ENCODE peak calls at places on chromosomes 3 and 15, in five cellular contexts. B is CD4-positive, CD25-positive, alpha-beta regulatory T cell; V is CD8-positive, alpha-beta memory T cell; N is fibroblast of lung; I is body of pancreas. C is an unnamed sample.

GRCh38 chr3:73298243-73299183 is 237.1 kb downstream of the EBLN2 start:
- DNase-seq in N (no peak), B (no peak), I (no peak), V (no peak), C (no peak)

GRCh38 chr3:18720543-18720942 is 295.4 kb upstream of the SATB1 start:
- DNase-seq in B (no peak), I (no peak), N (no peak), V (no peak), C (no peak)

GRCh38 chr15:60172147-60172546 is 168.0 kb downstream of the FOXB1 start:
- DNase-seq in V (no peak), B (no peak), N (no peak), I (no peak), C (no peak)

GRCh38 chr3:108488631-108489030 is 21.8 kb downstream of the MYH15 start:
- DNase-seq in N (peak; percentile 43), V (no peak), I (no peak), B (no peak), C (peak; percentile 63)

GRCh38 chr3:167559922-167560321 is 86.1 kb upstream of the SERPINI2 start:
- DNase-seq in V (no peak), I (no peak), B (no peak), N (no peak), C (no peak)

GRCh38 chr3:65268411-65268810 is 580.6 kb upstream of the ADAMTS9 start:
- DNase-seq in B (no peak), V (no peak), N (no peak), I (no peak), C (no peak)

GRCh38 chr3:190385835-190386688 is 1.9 kb upstream of the CLDN16 start:
- DNase-seq in B (no peak), I (no peak), N (peak; percentile 96), V (no peak), C (peak; percentile 94)

GRCh38 chr3:19967812-19968211 is 20.9 kb downstream of the RAB5A start:
- DNase-seq in B (no peak), V (no peak), N (no peak), I (no peak), C (no peak)

GRCh38 chr3:172181936-172182708 is 142.7 kb downstream of the FNDC3B start:
- DNase-seq in B (no peak), N (peak; percentile 42), V (no peak), I (no peak), C (peak; percentile 76)

DNA sequence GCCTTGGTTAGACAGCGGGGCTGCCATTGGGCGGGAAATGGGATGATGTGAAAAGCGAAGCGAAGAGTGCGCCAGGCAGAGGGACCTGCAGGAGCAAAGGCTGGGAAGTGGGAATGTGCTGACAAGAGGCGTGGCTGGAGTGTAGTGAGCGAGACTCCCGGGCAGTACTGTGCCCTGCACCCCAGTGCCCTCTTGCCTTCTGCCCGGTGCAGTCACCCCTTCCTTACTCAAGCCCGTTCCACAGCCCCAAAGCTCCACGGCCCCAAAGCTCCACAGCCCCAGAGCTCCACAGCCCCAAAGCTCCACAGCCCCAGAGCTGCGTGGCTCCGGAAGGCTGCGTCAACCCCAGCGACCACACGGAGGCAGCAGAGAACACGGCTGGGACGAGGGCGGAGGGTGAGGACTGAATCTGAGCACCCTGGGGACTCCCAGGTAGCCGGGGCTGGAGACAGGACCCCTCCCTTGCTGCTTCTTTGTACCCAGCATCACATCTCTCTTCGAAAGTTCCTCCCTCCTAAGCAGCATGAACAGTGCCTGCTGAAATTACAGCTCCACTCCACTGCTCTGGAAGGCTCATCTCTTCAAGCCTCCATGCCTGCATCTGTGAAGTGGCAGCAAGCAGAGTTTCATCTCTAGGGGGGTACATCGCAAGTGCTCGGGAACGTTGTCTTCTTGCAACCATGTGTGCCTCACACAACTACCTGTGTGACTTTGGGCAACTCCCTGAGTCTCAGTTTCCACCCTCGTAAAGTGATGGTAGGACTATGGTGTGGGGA is 108.9 kb downstream of the FBLN2 start:
- DNase-seq in B (peak; percentile 51), V (peak; percentile 35), N (peak; percentile 20), I (peak; percentile 62), C (peak; percentile 77)
- H3K4me3 ChIP-seq in B (no peak overlapping the region), V (no peak overlapping the region), N (no peak overlapping the region), I (no peak overlapping the region), C (no peak overlapping the region)

GRCh38 chr15:63507878-63508818 is 3.8 kb downstream of the USP3 start:
- DNase-seq in V (no peak), I (no peak), N (no peak), B (no peak), C (no peak)
- H3K4me3 ChIP-seq in V (no peak overlapping the region), I (no peak overlapping the region), N (no peak overlapping the region), B (peak overlapping the region; percentile 96), C (no peak overlapping the region)

DNA sequence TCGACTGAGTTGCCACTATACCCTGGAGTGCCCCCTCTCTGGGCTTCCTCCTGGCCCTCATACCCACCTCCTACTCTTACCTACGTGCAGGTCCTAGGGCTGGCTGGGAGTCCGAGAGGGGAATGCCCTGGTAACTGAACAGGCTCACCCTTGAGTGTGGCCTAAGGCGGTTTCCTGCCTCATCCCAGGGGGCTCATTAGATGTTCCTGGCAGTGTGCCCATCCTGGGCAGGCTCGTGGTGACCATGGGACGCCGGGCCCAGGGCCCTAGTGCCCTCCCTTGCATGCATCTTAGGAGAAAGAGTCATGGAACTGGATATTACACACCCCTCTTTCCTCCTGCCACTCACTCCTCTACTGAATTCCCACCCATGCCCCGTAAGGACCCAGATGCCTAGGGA is 2.8 kb downstream of the SEMA4B start:
- DNase-seq in I (peak; percentile 46), N (no peak), V (no peak), B (no peak), C (no peak)
- H3K4me3 ChIP-seq in I (no peak overlapping the region), N (no peak overlapping the region), V (no peak overlapping the region), B (no peak overlapping the region), C (no peak overlapping the region)

GRCh38 chr3:33787328-33788009 is 11.0 kb upstream of the PDCD6IP start:
- DNase-seq in I (peak; percentile 63), N (peak; percentile 77), V (peak; percentile 29), B (peak; percentile 66), C (peak; percentile 60)
- H3K4me3 ChIP-seq in I (no peak overlapping the region), N (peak overlapping the region; percentile 26), V (no peak overlapping the region), B (no peak overlapping the region), C (peak overlapping the region; percentile 50)

GRCh38 chr15:52642386-52643361 is 36.5 kb downstream of the ATOSA start:
- DNase-seq in V (no peak), N (peak; percentile 64), I (no peak), B (no peak), C (peak; percentile 12)
- H3K4me3 ChIP-seq in V (no peak overlapping the region), N (no peak overlapping the region), I (no peak overlapping the region), B (no peak overlapping the region), C (no peak overlapping the region)

GRCh38 chr3:42097166-42097946 is 6.2 kb downstream of the TRAK1 start:
- DNase-seq in N (peak; percentile 48), B (no peak), I (no peak), V (no peak), C (peak; percentile 67)
- H3K4me3 ChIP-seq in N (no peak overlapping the region), B (no peak overlapping the region), I (no peak overlapping the region), V (no peak overlapping the region), C (no peak overlapping the region)

GRCh38 chr3:26118165-26118564 is 328.3 kb downstream of the OXSM start:
- DNase-seq in V (no peak), B (no peak), I (no peak), N (no peak), C (no peak)
- H3K4me3 ChIP-seq in V (no peak overlapping the region), B (no peak overlapping the region), I (no peak overlapping the region), N (no peak overlapping the region), C (no peak overlapping the region)

C was measured in foreskin fibroblast.